ENCODE peak calls at places on chromosomes 7 and 10, in nine cellular contexts. One of them, this sample, is unnamed.

GRCh38 chr7:150879345-150879744 is 27.0 kb downstream of the AOC1 start:
- DNase-seq in AG10803: no peak
- DNase-seq in CD8-positive, alpha-beta T cell: no peak
- DNase-seq in fibroblast of pulmonary artery: peak
- DNase-seq in epithelial cell of proximal tubule: no peak
- DNase-seq in dorsolateral prefrontal cortex: no peak
- DNase-seq in OCI-LY7: no peak
- DNase-seq in thoracic aorta: no peak
- DNase-seq in right atrium auricular region: no peak
- DNase-seq in this sample: no peak

GRCh38 chr10:9992656-9993055 is 1025.0 kb upstream of the CELF2 start:
- DNase-seq in AG10803: no peak
- DNase-seq in CD8-positive, alpha-beta T cell: no peak
- DNase-seq in fibroblast of pulmonary artery: peak
- DNase-seq in epithelial cell of proximal tubule: no peak
- DNase-seq in dorsolateral prefrontal cortex: no peak
- DNase-seq in OCI-LY7: no peak
- DNase-seq in thoracic aorta: no peak
- DNase-seq in right atrium auricular region: no peak
- DNase-seq in this sample: no peak

GRCh38 chr7:7618410-7618809 is 22.1 kb upstream of the UMAD1 start:
- DNase-seq in AG10803: no peak
- DNase-seq in CD8-positive, alpha-beta T cell: no peak
- DNase-seq in fibroblast of pulmonary artery: no peak
- DNase-seq in epithelial cell of proximal tubule: no peak
- DNase-seq in dorsolateral prefrontal cortex: no peak
- DNase-seq in OCI-LY7: no peak
- DNase-seq in thoracic aorta: no peak
- DNase-seq in right atrium auricular region: no peak
- DNase-seq in this sample: no peak

GRCh38 chr10:131679926-131680325 is 220.9 kb upstream of the PPP2R2D start:
- DNase-seq in AG10803: no peak
- DNase-seq in CD8-positive, alpha-beta T cell: no peak
- DNase-seq in fibroblast of pulmonary artery: no peak
- DNase-seq in epithelial cell of proximal tubule: no peak
- DNase-seq in dorsolateral prefrontal cortex: no peak
- DNase-seq in OCI-LY7: no peak
- DNase-seq in thoracic aorta: no peak
- DNase-seq in right atrium auricular region: no peak
- DNase-seq in this sample: no peak

GRCh38 chr7:99918959-99919813 is at the start of gene TRIM4:
- DNase-seq in AG10803: peak
- DNase-seq in CD8-positive, alpha-beta T cell: peak
- DNase-seq in fibroblast of pulmonary artery: peak
- DNase-seq in epithelial cell of proximal tubule: peak
- DNase-seq in dorsolateral prefrontal cortex: peak
- DNase-seq in OCI-LY7: peak
- DNase-seq in thoracic aorta: peak
- DNase-seq in right atrium auricular region: peak
- DNase-seq in this sample: peak

GRCh38 chr10:3874988-3875841 is 90.2 kb upstream of the KLF6 start:
- DNase-seq in AG10803: no peak
- DNase-seq in CD8-positive, alpha-beta T cell: no peak
- DNase-seq in fibroblast of pulmonary artery: no peak
- DNase-seq in epithelial cell of proximal tubule: no peak
- DNase-seq in dorsolateral prefrontal cortex: no peak
- DNase-seq in OCI-LY7: peak
- DNase-seq in thoracic aorta: no peak
- DNase-seq in right atrium auricular region: peak
- DNase-seq in this sample: peak

GRCh38 chr10:30059209-30060107 is at the start of gene JCAD:
- DNase-seq in AG10803: peak
- DNase-seq in CD8-positive, alpha-beta T cell: peak
- DNase-seq in fibroblast of pulmonary artery: peak
- DNase-seq in epithelial cell of proximal tubule: no peak
- DNase-seq in dorsolateral prefrontal cortex: peak
- DNase-seq in OCI-LY7: no peak
- DNase-seq in thoracic aorta: no peak
- DNase-seq in right atrium auricular region: peak
- DNase-seq in this sample: peak

GRCh38 chr10:87585565-87586514 is 73.8 kb upstream of the PAPSS2 start:
- DNase-seq in AG10803: no peak
- DNase-seq in CD8-positive, alpha-beta T cell: no peak
- DNase-seq in fibroblast of pulmonary artery: peak
- DNase-seq in epithelial cell of proximal tubule: peak
- DNase-seq in dorsolateral prefrontal cortex: no peak
- DNase-seq in OCI-LY7: no peak
- DNase-seq in thoracic aorta: no peak
- DNase-seq in right atrium auricular region: no peak
- DNase-seq in this sample: no peak

GRCh38 chr10:110141747-110142625 is 65.4 kb upstream of the MXI1 start:
- DNase-seq in AG10803: no peak
- DNase-seq in CD8-positive, alpha-beta T cell: no peak
- DNase-seq in fibroblast of pulmonary artery: peak
- DNase-seq in epithelial cell of proximal tubule: no peak
- DNase-seq in dorsolateral prefrontal cortex: no peak
- DNase-seq in OCI-LY7: no peak
- DNase-seq in thoracic aorta: no peak
- DNase-seq in right atrium auricular region: no peak
- DNase-seq in this sample: no peak

GRCh38 chr7:5284304-5285281 is 1.9 kb downstream of the SLC29A4 start:
- DNase-seq in AG10803: no peak
- DNase-seq in CD8-positive, alpha-beta T cell: no peak
- DNase-seq in fibroblast of pulmonary artery: no peak
- DNase-seq in epithelial cell of proximal tubule: no peak
- DNase-seq in dorsolateral prefrontal cortex: peak
- DNase-seq in OCI-LY7: peak
- DNase-seq in thoracic aorta: no peak
- DNase-seq in right atrium auricular region: no peak
- DNase-seq in this sample: peak

GRCh38 chr7:57362868-57363267 is 87.1 kb upstream of the ZNF716 start:
- DNase-seq in AG10803: no peak
- DNase-seq in CD8-positive, alpha-beta T cell: no peak
- DNase-seq in fibroblast of pulmonary artery: no peak
- DNase-seq in epithelial cell of proximal tubule: no peak
- DNase-seq in dorsolateral prefrontal cortex: no peak
- DNase-seq in OCI-LY7: no peak
- DNase-seq in thoracic aorta: no peak
- DNase-seq in right atrium auricular region: no peak
- DNase-seq in this sample: no peak

GRCh38 chr10:66752714-66753113 is 173.1 kb upstream of the LRRTM3 start:
- DNase-seq in AG10803: peak
- DNase-seq in CD8-positive, alpha-beta T cell: no peak
- DNase-seq in fibroblast of pulmonary artery: no peak
- DNase-seq in epithelial cell of proximal tubule: no peak
- DNase-seq in dorsolateral prefrontal cortex: no peak
- DNase-seq in OCI-LY7: no peak
- DNase-seq in thoracic aorta: no peak
- DNase-seq in right atrium auricular region: no peak
- DNase-seq in this sample: no peak

GRCh38 chr10:12237265-12238220 is 41.6 kb downstream of the CDC123 start:
- DNase-seq in AG10803: peak
- DNase-seq in CD8-positive, alpha-beta T cell: no peak
- DNase-seq in fibroblast of pulmonary artery: no peak
- DNase-seq in epithelial cell of proximal tubule: no peak
- DNase-seq in dorsolateral prefrontal cortex: no peak
- DNase-seq in OCI-LY7: no peak
- DNase-seq in thoracic aorta: no peak
- DNase-seq in right atrium auricular region: no peak
- DNase-seq in this sample: no peak

GRCh38 chr10:130109796-130110235 is 814 bp downstream of the C10orf143 start:
- DNase-seq in AG10803: peak
- DNase-seq in CD8-positive, alpha-beta T cell: peak
- DNase-seq in fibroblast of pulmonary artery: peak
- DNase-seq in epithelial cell of proximal tubule: peak
- DNase-seq in dorsolateral prefrontal cortex: no peak
- DNase-seq in OCI-LY7: peak
- DNase-seq in thoracic aorta: peak
- DNase-seq in right atrium auricular region: peak
- DNase-seq in this sample: peak

GRCh38 chr10:103416436-103417147 is 20.2 kb downstream of the PDCD11 start:
- DNase-seq in AG10803: peak
- DNase-seq in CD8-positive, alpha-beta T cell: peak
- DNase-seq in fibroblast of pulmonary artery: peak
- DNase-seq in epithelial cell of proximal tubule: no peak
- DNase-seq in dorsolateral prefrontal cortex: no peak
- DNase-seq in OCI-LY7: peak
- DNase-seq in thoracic aorta: peak
- DNase-seq in right atrium auricular region: peak
- DNase-seq in this sample: peak

GRCh38 chr10:61835069-61835908 is 66.2 kb upstream of the ARID5B start:
- DNase-seq in AG10803: peak
- DNase-seq in CD8-positive, alpha-beta T cell: no peak
- DNase-seq in fibroblast of pulmonary artery: peak
- DNase-seq in epithelial cell of proximal tubule: peak
- DNase-seq in dorsolateral prefrontal cortex: no peak
- DNase-seq in OCI-LY7: peak
- DNase-seq in thoracic aorta: no peak
- DNase-seq in right atrium auricular region: no peak
- DNase-seq in this sample: no peak

GRCh38 chr10:69061305-69062161 is 26.4 kb upstream of the SRGN start:
- DNase-seq in AG10803: peak
- DNase-seq in CD8-positive, alpha-beta T cell: peak
- DNase-seq in fibroblast of pulmonary artery: peak
- DNase-seq in epithelial cell of proximal tubule: peak
- DNase-seq in dorsolateral prefrontal cortex: no peak
- DNase-seq in OCI-LY7: no peak
- DNase-seq in thoracic aorta: no peak
- DNase-seq in right atrium auricular region: peak
- DNase-seq in this sample: no peak

GRCh38 chr10:97564776-97565175 is 7.8 kb upstream of the ANKRD2 start:
- DNase-seq in AG10803: no peak
- DNase-seq in CD8-positive, alpha-beta T cell: no peak
- DNase-seq in fibroblast of pulmonary artery: no peak
- DNase-seq in epithelial cell of proximal tubule: no peak
- DNase-seq in dorsolateral prefrontal cortex: no peak
- DNase-seq in OCI-LY7: no peak
- DNase-seq in thoracic aorta: no peak
- DNase-seq in right atrium auricular region: no peak
- DNase-seq in this sample: no peak

GRCh38 chr10:112250555-112250954 is 32.6 kb upstream of the TECTB start:
- DNase-seq in AG10803: peak
- DNase-seq in CD8-positive, alpha-beta T cell: no peak
- DNase-seq in fibroblast of pulmonary artery: no peak
- DNase-seq in epithelial cell of proximal tubule: no peak
- DNase-seq in dorsolateral prefrontal cortex: no peak
- DNase-seq in OCI-LY7: no peak
- DNase-seq in thoracic aorta: no peak
- DNase-seq in right atrium auricular region: no peak
- DNase-seq in this sample: no peak

GRCh38 chr7:20561466-20561865 is 54.0 kb upstream of the ABCB5 start:
- DNase-seq in AG10803: no peak
- DNase-seq in CD8-positive, alpha-beta T cell: no peak
- DNase-seq in fibroblast of pulmonary artery: peak
- DNase-seq in epithelial cell of proximal tubule: peak
- DNase-seq in dorsolateral prefrontal cortex: no peak
- DNase-seq in OCI-LY7: no peak
- DNase-seq in thoracic aorta: no peak
- DNase-seq in right atrium auricular region: no peak
- DNase-seq in this sample: no peak
- TF ChIP-seq CTCF in AG10803: no peak
- TF ChIP-seq CTCF in CD8-positive, alpha-beta T cell: no peak
- TF ChIP-seq CTCF in fibroblast of pulmonary artery: no peak
- TF ChIP-seq CTCF in epithelial cell of proximal tubule: no peak
- TF ChIP-seq CTCF in dorsolateral prefrontal cortex: no peak
- TF ChIP-seq CTCF in OCI-LY7: no peak
- TF ChIP-seq CTCF in thoracic aorta: no peak
- TF ChIP-seq CTCF in right atrium auricular region: no peak
- TF ChIP-seq CTCF in this sample: no peak

DNA sequence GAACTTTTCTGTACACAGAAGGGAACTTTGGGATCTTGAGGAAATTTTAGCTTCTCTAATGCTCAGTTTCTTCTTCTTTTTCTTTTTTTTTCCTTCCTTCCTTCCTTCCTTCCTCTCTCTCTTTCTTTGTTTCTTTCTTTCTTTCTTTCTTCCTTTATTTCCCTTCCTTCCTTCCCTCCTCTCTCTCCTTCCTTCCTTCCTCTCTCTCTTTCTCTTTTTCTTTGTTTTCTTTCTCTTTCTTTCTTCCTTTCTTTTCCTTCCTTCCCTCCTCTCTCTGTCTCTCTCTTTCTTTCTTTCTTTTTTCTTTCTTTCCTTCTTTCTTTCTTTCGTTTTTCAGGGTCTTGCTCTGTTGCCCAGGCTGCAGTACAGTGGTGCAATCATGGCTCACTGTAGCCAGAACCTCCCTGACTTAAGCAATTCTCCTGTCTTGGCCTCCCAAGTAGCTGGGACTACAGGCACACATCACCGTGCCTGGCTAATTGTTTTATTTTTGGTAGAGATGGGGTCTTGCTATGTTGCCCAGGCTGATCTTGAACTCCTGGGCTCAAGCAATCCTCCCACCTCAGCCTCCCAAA is 58.6 kb upstream of the SDK1 start:
- DNase-seq in AG10803: no peak
- DNase-seq in CD8-positive, alpha-beta T cell: no peak
- DNase-seq in fibroblast of pulmonary artery: no peak
- DNase-seq in epithelial cell of proximal tubule: no peak
- DNase-seq in dorsolateral prefrontal cortex: no peak
- DNase-seq in OCI-LY7: no peak
- DNase-seq in thoracic aorta: no peak
- DNase-seq in right atrium auricular region: no peak
- DNase-seq in this sample: no peak
- TF ChIP-seq CTCF in AG10803: no peak
- TF ChIP-seq CTCF in CD8-positive, alpha-beta T cell: no peak
- TF ChIP-seq CTCF in fibroblast of pulmonary artery: no peak
- TF ChIP-seq CTCF in epithelial cell of proximal tubule: no peak
- TF ChIP-seq CTCF in dorsolateral prefrontal cortex: no peak
- TF ChIP-seq CTCF in OCI-LY7: no peak
- TF ChIP-seq CTCF in thoracic aorta: no peak
- TF ChIP-seq CTCF in right atrium auricular region: no peak
- TF ChIP-seq CTCF in this sample: no peak

GRCh38 chr10:81414038-81414437 is 461.0 kb upstream of the NRG3 start:
- DNase-seq in AG10803: no peak
- DNase-seq in CD8-positive, alpha-beta T cell: no peak
- DNase-seq in fibroblast of pulmonary artery: no peak
- DNase-seq in epithelial cell of proximal tubule: no peak
- DNase-seq in dorsolateral prefrontal cortex: no peak
- DNase-seq in OCI-LY7: no peak
- DNase-seq in thoracic aorta: no peak
- DNase-seq in right atrium auricular region: no peak
- DNase-seq in this sample: no peak
- TF ChIP-seq CTCF in AG10803: no peak
- TF ChIP-seq CTCF in CD8-positive, alpha-beta T cell: no peak
- TF ChIP-seq CTCF in fibroblast of pulmonary artery: no peak
- TF ChIP-seq CTCF in epithelial cell of proximal tubule: peak
- TF ChIP-seq CTCF in dorsolateral prefrontal cortex: no peak
- TF ChIP-seq CTCF in OCI-LY7: peak
- TF ChIP-seq CTCF in thoracic aorta: no peak
- TF ChIP-seq CTCF in right atrium auricular region: no peak
- TF ChIP-seq CTCF in this sample: no peak

DNA sequence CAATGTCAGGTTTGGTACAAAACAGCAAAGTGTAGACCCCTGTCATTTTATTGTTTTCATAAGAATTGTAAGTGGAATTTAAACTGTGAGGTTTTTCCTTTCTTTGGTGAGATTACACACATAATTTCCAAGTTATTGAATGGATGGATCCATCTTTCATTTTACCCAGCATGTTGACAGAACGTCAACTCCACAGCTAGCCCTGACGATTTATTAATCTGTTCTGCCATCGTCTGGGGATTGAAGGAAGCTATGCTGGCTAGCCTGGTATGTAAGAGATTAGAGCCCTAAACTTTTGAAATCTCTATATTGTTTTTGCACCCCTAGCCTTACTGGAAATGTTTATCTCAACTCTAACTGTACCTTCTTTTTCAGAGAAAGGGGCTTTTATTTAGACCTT is 8.6 kb downstream of the WNT16 start:
- DNase-seq in AG10803: peak
- DNase-seq in CD8-positive, alpha-beta T cell: no peak
- DNase-seq in fibroblast of pulmonary artery: peak
- DNase-seq in epithelial cell of proximal tubule: no peak
- DNase-seq in dorsolateral prefrontal cortex: no peak
- DNase-seq in OCI-LY7: peak
- DNase-seq in thoracic aorta: no peak
- DNase-seq in right atrium auricular region: no peak
- DNase-seq in this sample: no peak
- TF ChIP-seq CTCF in AG10803: peak
- TF ChIP-seq CTCF in CD8-positive, alpha-beta T cell: no peak
- TF ChIP-seq CTCF in fibroblast of pulmonary artery: peak
- TF ChIP-seq CTCF in epithelial cell of proximal tubule: peak
- TF ChIP-seq CTCF in dorsolateral prefrontal cortex: no peak
- TF ChIP-seq CTCF in OCI-LY7: peak
- TF ChIP-seq CTCF in thoracic aorta: no peak
- TF ChIP-seq CTCF in right atrium auricular region: no peak
- TF ChIP-seq CTCF in this sample: peak